ENCODE peak calls at places on chromosomes 1 and 21, in five cellular contexts. R is uterus, T is fibroblast of the aortic adventitia, Q is bronchial epithelial cell, G is AG09309. C is an unnamed sample.

GRCh38 chr1:65001238-65001792 is 35.0 kb upstream of the JAK1 start:
- DNase-seq in R (peak), T (peak), Q (no peak), G (peak), C (peak)

GRCh38 chr1:156794506-156795373 is 21.9 kb downstream of the SH2D2A start:
- DNase-seq in R (no peak), T (no peak), Q (no peak), G (no peak), C (no peak)

GRCh38 chr1:226443033-226443432 is 35.1 kb upstream of the PARP1 start:
- DNase-seq in R (no peak), T (peak), Q (no peak), G (no peak), C (peak)

GRCh38 chr21:33198346-33199135 is 31.2 kb upstream of the IFNAR2 start:
- DNase-seq in R (no peak), T (peak), Q (no peak), G (no peak), C (peak)

GRCh38 chr1:199741586-199741985 is 285.9 kb upstream of the NR5A2 start:
- DNase-seq in R (no peak), T (no peak), Q (no peak), G (no peak), C (no peak)

GRCh38 chr1:183287191-183287675 is 101.2 kb downstream of the LAMC2 start:
- DNase-seq in R (peak), T (peak), Q (no peak), G (no peak), C (peak)

GRCh38 chr1:243890576-243890975 is 40.5 kb upstream of the AKT3 start:
- DNase-seq in R (no peak), T (peak), Q (peak), G (peak), C (peak)

GRCh38 chr21:29342394-29342957 is 43.8 kb downstream of the BACH1 start:
- DNase-seq in R (peak), T (peak), Q (peak), G (peak), C (peak)

GRCh38 chr1:234724517-234725176 is 114.7 kb upstream of the IRF2BP2 start:
- DNase-seq in R (peak), T (no peak), Q (no peak), G (no peak), C (peak)
- H3K4me3 ChIP-seq in R (no peak), T (peak), Q (no peak), G (peak), C (peak)

DNA sequence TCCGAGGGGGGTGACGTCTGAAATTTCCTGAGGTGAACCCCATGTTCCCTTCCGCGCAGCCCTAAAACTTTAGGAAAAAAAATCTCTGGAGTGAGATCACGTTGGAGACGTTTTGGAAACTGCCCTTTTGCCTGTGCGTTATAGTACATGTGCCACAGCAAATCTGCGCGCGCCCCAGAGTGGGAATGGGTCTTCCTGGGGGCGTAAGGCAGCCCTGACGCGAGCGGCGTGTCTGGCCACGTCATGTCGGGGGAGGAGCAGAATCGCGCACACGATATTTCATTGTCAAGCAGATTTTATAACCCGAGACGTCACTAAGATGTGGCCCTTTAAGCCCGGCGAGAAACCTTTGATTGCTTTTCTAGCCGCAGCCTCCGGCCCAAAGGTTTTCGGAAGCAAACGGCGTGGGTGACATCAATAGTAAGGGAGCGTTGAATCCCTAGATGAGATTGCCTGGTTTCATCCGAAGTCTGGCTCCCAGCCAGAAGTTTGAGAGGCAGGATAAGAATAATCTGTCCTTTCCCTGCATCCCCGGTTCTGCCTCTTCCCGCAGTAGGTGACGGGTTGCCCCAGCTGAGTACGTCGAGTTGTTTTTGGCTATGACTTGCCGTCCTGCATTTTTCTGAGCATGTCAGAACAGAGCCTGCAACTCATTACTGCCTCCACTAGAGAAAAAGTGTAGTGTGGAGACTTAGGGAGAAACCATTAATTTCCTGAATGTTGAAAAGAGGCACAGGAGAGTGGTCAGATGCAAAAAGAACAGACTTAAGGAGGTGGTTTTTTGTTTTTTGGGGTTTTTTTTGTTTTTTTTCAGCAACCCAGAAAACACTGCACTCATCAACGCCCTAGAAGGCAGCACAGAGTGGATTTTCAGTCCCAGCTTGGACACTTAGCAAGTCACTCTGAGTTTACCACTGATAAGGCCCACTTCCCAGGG is 800 bp upstream of the PMVK start:
- DNase-seq in R (peak), T (peak), Q (peak), G (peak), C (peak)
- TF ChIP-seq CTCF in R (no peak), T (peak), Q (no peak), G (no peak), C (peak)

GRCh38 chr1:85707267-85707989 is 805 bp downstream of the ZNHIT6 start:
- DNase-seq in R (no peak), T (no peak), Q (peak), G (no peak), C (no peak)

GRCh38 chr1:85705940-85706339 is 2.3 kb downstream of the ZNHIT6 start:
- DNase-seq in R (no peak), T (no peak), Q (no peak), G (no peak), C (no peak)

GRCh38 chr1:85707990-85708825 is at the start of gene ZNHIT6:
- DNase-seq in R (peak), T (peak), Q (peak), G (peak), C (peak)

GRCh38 chr1:85708826-85709222 is 591 bp upstream of the ZNHIT6 start:
- DNase-seq in R (no peak), T (no peak), Q (no peak), G (no peak), C (no peak)
- H3K4me3 ChIP-seq in R (peak), T (peak), Q (peak), G (peak), C (peak)

GRCh38 chr21:31133243-31133830 is 95.1 kb upstream of the KRTAP19-8 start:
- DNase-seq in R (no peak), T (no peak), Q (no peak), G (no peak), C (no peak)

GRCh38 chr21:31140025-31140424 is 101.7 kb upstream of the KRTAP19-8 start:
- DNase-seq in R (no peak), T (no peak), Q (no peak), G (no peak), C (no peak)

GRCh38 chr21:31137951-31138350 is 99.7 kb upstream of the KRTAP19-8 start:
- DNase-seq in R (no peak), T (no peak), Q (no peak), G (no peak), C (no peak)

GRCh38 chr21:31135536-31136184 is 97.4 kb upstream of the KRTAP19-8 start:
- DNase-seq in R (no peak), T (no peak), Q (no peak), G (no peak), C (no peak)

GRCh38 chr21:31136891-31137290 is 98.6 kb upstream of the KRTAP19-8 start:
- DNase-seq in R (peak), T (peak), Q (no peak), G (no peak), C (peak)
- TF ChIP-seq CTCF in R (no peak), T (no peak), Q (no peak), G (no peak), C (peak)

GRCh38 chr1:35506960-35507901 is 50.0 kb downstream of the KIAA0319L start:
- DNase-seq in R (no peak), T (no peak), Q (no peak), G (no peak), C (no peak)

GRCh38 chr1:35511305-35511704 is 45.9 kb downstream of the KIAA0319L start:
- DNase-seq in R (no peak), T (no peak), Q (no peak), G (no peak), C (no peak)

GRCh38 chr1:35507947-35508346 is 49.3 kb downstream of the KIAA0319L start:
- DNase-seq in R (no peak), T (no peak), Q (peak), G (no peak), C (no peak)

GRCh38 chr1:35505911-35506798 is 51.0 kb downstream of the KIAA0319L start:
- DNase-seq in R (peak), T (peak), Q (peak), G (peak), C (peak)

DNA sequence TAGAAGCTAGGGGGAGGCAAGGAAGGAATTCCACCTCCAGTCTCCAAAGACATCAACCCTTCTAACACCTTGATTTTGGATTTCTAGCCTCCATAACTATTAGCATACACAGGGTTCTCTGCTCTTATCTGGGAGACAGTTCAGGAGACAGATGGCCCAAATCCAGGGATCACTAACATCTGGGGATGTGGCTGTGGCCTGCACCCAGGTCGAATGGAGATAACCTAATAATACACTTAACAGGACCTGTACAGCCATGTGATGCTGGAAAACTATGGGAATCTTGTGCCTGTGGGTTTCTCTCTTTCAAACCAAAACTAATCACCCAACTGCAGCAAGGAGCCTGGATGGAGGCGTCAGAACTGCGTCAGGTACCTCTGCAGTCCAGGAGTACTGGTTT is 47.6 kb downstream of the KIAA0319L start:
- DNase-seq in R (no peak), T (no peak), Q (no peak), G (no peak), C (no peak)
- H3K4me3 ChIP-seq in R (no peak), T (no peak), Q (no peak), G (no peak), C (no peak)

GRCh38 chr21:37224861-37225260 is 42.3 kb downstream of the VPS26C start:
- DNase-seq in R (no peak), T (no peak), Q (no peak), G (no peak), C (no peak)

GRCh38 chr21:37219766-37220432 is 47.2 kb downstream of the VPS26C start:
- DNase-seq in R (no peak), T (peak), Q (peak), G (no peak), C (no peak)

GRCh38 chr21:37223804-37224345 is 43.3 kb downstream of the VPS26C start:
- DNase-seq in R (no peak), T (no peak), Q (no peak), G (no peak), C (no peak)

GRCh38 chr21:37220981-37221664 is 46.0 kb downstream of the VPS26C start:
- DNase-seq in R (peak), T (peak), Q (peak), G (peak), C (peak)

GRCh38 chr21:37220433-37220980 is 46.6 kb downstream of the VPS26C start:
- DNase-seq in R (no peak), T (peak), Q (peak), G (no peak), C (peak)
- TF ChIP-seq CTCF in R (peak), T (peak), Q (peak), G (peak), C (peak)

DNA sequence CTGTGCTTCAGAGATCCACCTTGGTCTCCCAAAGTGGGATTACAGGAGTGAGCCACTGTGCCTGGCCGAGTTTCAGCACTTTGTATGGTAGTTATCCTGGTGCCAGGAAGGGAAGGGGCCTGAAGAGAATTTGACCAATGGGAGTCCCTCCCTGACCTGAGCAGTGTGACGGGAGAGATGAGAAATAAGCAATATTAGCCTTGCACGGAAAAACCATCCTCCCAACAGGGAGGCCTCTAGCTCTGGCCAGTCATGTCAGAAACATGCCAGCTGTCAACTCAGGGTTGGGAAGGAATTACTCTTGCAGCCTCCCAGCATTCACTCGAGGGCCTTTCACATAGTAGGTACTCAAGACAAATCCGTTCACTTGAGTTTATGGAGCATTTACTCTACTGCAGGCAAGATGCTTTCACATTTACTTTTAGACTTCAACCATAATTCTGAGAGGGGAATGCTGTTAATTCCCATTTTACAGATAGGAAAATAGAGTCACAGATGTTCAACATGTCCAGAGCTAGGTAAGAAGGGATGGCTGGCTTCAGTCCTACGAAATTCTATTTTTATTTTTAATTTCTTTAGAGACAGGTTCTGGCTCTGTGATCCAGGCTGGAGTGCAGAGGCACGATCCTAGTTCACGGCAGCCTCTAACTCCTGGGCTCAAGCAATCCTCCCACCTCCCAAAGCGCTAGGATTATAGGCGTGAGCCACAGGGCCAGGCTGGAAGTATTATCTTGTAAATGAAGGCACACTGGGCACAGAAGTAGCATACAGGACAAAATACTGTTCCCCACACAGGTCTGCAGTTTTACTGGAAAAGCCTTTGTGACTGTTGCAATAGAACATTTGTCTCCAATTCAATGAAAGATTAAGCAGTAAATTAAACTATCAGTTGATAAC is 3.2 kb upstream of the ATP13A2 start:
- DNase-seq in R (no peak), T (no peak), Q (no peak), G (no peak), C (peak)
- H3K4me3 ChIP-seq in R (no peak), T (no peak), Q (no peak), G (no peak), C (no peak)

GRCh38 chr1:58570094-58570493 is 7.0 kb downstream of the TACSTD2 start:
- DNase-seq in R (no peak), T (no peak), Q (no peak), G (no peak), C (no peak)
- TF ChIP-seq CTCF in R (no peak), T (no peak), Q (no peak), G (no peak), C (no peak)

GRCh38 chr1:41371630-41372599 is 10.7 kb downstream of the FOXO6 start:
- DNase-seq in R (no peak), T (no peak), Q (no peak), G (no peak), C (no peak)
- H3K4me3 ChIP-seq in R (no peak), T (no peak), Q (no peak), G (no peak), C (no peak)

GRCh38 chr1:25116832-25117231 is 115.5 kb downstream of the SYF2 start:
- DNase-seq in R (no peak), T (no peak), Q (no peak), G (no peak), C (no peak)

GRCh38 chr1:25112400-25112799 is 119.9 kb downstream of the SYF2 start:
- DNase-seq in R (no peak), T (no peak), Q (no peak), G (no peak), C (no peak)

GRCh38 chr1:25120286-25120685 is 112.0 kb downstream of the SYF2 start:
- DNase-seq in R (no peak), T (no peak), Q (no peak), G (no peak), C (no peak)

GRCh38 chr1:25118554-25118953 is 113.7 kb downstream of the SYF2 start:
- DNase-seq in R (no peak), T (no peak), Q (no peak), G (no peak), C (no peak)

GRCh38 chr1:25117233-25117823 is 115.0 kb downstream of the SYF2 start:
- DNase-seq in R (no peak), T (no peak), Q (peak), G (no peak), C (no peak)
- TF ChIP-seq CTCF in R (no peak), T (peak), Q (peak), G (no peak), C (peak)